ENCODE peak calls at places on chromosomes 5 and 9, in five cellular contexts. A, U, B, S and L are unnamed samples.

GRCh38 chr5:169440107-169440701 is 139.3 kb upstream of the SLIT3 start:
- DNase-seq in S (no peak), A (no peak), U (no peak), B (no peak), L (no peak)

GRCh38 chr9:4985376-4986266 is 549 bp downstream of the JAK2 start:
- DNase-seq in A (peak), S (peak), U (peak), B (peak), L (peak)

GRCh38 chr5:139764250-139764791 is 31.3 kb upstream of the PSD2 start:
- DNase-seq in S (peak), B (no peak), A (peak), U (no peak), L (no peak)

GRCh38 chr5:30105186-30105585 is 1088.3 kb upstream of the CDH6 start:
- DNase-seq in A (no peak), U (no peak), S (no peak), B (no peak), L (no peak)

GRCh38 chr5:111929892-111930291 is 172.9 kb upstream of the NREP start:
- DNase-seq in U (no peak), A (no peak), S (no peak), B (no peak), L (no peak)

GRCh38 chr5:447501-447900 is 4.5 kb downstream of the EXOC3 start:
- DNase-seq in S (no peak), U (no peak), A (no peak), B (no peak), L (no peak)

GRCh38 chr5:79273341-79273740 is 37.4 kb downstream of the JMY start:
- DNase-seq in U (no peak), S (no peak), A (no peak), B (no peak), L (no peak)

GRCh38 chr5:52449506-52449905 is 338.2 kb upstream of the ITGA1 start:
- DNase-seq in S (peak), A (no peak), B (no peak), U (no peak), L (no peak)

GRCh38 chr9:71733176-71733575 is 35.1 kb downstream of the CEMIP2 start:
- DNase-seq in S (no peak), B (no peak), U (no peak), A (no peak), L (no peak)

GRCh38 chr9:135503371-135504261 is 3.1 kb downstream of the MRPS2 start:
- DNase-seq in S (no peak), B (no peak), A (no peak), U (peak), L (no peak)

GRCh38 chr5:128036961-128037360 is 46.6 kb upstream of the SLC12A2 start:
- DNase-seq in S (no peak), B (no peak), U (no peak), A (no peak), L (no peak)

GRCh38 chr9:86321373-86321772 is 32.8 kb downstream of the TUT7 start:
- DNase-seq in B (no peak), S (no peak), A (no peak), U (no peak), L (no peak)

GRCh38 chr5:92470770-92471169 is 1087.7 kb upstream of the ARRDC3 start:
- DNase-seq in B (no peak), S (no peak), A (no peak), U (no peak), L (no peak)

GRCh38 chr5:170907758-170908157 is 45.9 kb downstream of the RANBP17 start:
- DNase-seq in B (no peak), S (no peak), A (no peak), U (no peak), L (no peak)

GRCh38 chr9:22446950-22447606 is 454 bp downstream of the DMRTA1 start:
- DNase-seq in S (peak), U (peak), A (peak), B (peak), L (peak)

GRCh38 chr9:3578786-3579185 is 53.0 kb upstream of the RFX3 start:
- DNase-seq in B (no peak), A (peak), U (no peak), S (no peak), L (no peak)

GRCh38 chr9:127311239-127311741 is 46.7 kb downstream of the GARNL3 start:
- DNase-seq in S (peak), U (no peak), A (peak), B (peak), L (no peak)

GRCh38 chr5:139392678-139393496 is 2.0 kb downstream of the PROB1 start:
- DNase-seq in B (peak), S (peak), U (peak), A (peak), L (peak)